ENCODE peak calls at places on chromosomes 4 and X, in nine cellular contexts. D is transverse colon, R is kidney, N is suprapubic skin, P is PC-3, A is fibroblast of lung, H is right lobe of liver, K is osteoblast, E is IMR-90. X is an unnamed sample.
A peak's percentile ranks its signal among the peaks of the same experiment; 100 is the strongest.

GRCh38 chr4:83219344-83219990 is 65.1 kb downstream of the COQ2 start:
- DNase-seq in D (peak; percentile 56), R (peak; percentile 69), N (no peak), P (no peak), A (no peak), H (no peak), K (no peak), E (no peak), X (peak; percentile 79)

GRCh38 chrX:16589211-16589610 is 60.7 kb upstream of the S100G start:
- DNase-seq in D (no peak), R (no peak), N (no peak), P (peak; percentile 79), A (peak; percentile 63), H (no peak), K (no peak), E (peak; percentile 76), X (peak; percentile 75)

GRCh38 chr4:47623916-47624554 is 139.0 kb downstream of the ATP10D start:
- DNase-seq in D (no peak), R (no peak), N (no peak), P (no peak), A (no peak), H (no peak), K (no peak), E (peak; percentile 73), X (peak; percentile 5)

GRCh38 chr4:21726255-21726815 is 222.2 kb downstream of the KCNIP4 start:
- DNase-seq in D (no peak), R (no peak), N (no peak), P (no peak), A (peak; percentile 9), H (no peak), K (no peak), E (no peak), X (no peak)

GRCh38 chr4:82733636-82734035 is 65.0 kb downstream of the SCD5 start:
- DNase-seq in D (no peak), R (no peak), N (no peak), P (peak; percentile 67), A (peak; percentile 72), H (no peak), K (no peak), E (peak; percentile 93), X (peak; percentile 91)

GRCh38 chr4:7001271-7001670 is 41.9 kb upstream of the TADA2B start:
- DNase-seq in D (no peak), R (no peak), N (no peak), P (no peak), A (no peak), H (no peak), K (no peak), E (no peak), X (no peak)

GRCh38 chr4:1047976-1048780 is 36.8 kb downstream of the FGFRL1 start:
- DNase-seq in D (peak; percentile 8), R (peak; percentile 64), N (peak; percentile 63), P (no peak), A (no peak), H (no peak), K (peak; percentile 56), E (no peak), X (no peak)

GRCh38 chrX:14363719-14364118 is 165.6 kb upstream of the GLRA2 start:
- DNase-seq in D (no peak), R (no peak), N (no peak), P (peak; percentile 8), A (no peak), H (no peak), K (no peak), E (no peak), X (peak; percentile 43)

GRCh38 chr4:48944659-48945290 is 38.2 kb upstream of the OCIAD2 start:
- DNase-seq in D (peak; percentile 22), R (no peak), N (no peak), P (peak; percentile 30), A (no peak), H (no peak), K (no peak), E (no peak), X (peak; percentile 73)

GRCh38 chr4:88897180-88897579 is 159.8 kb downstream of the FAM13A start:
- DNase-seq in D (no peak), R (no peak), N (no peak), P (peak; percentile 4), A (no peak), H (no peak), K (no peak), E (peak; percentile 19), X (peak; percentile 89)

GRCh38 chrX:86121916-86122315 is 26.3 kb upstream of the DACH2 start:
- DNase-seq in D (no peak), R (no peak), N (no peak), P (no peak), A (no peak), H (no peak), K (no peak), E (no peak), X (no peak)

GRCh38 chrX:101230636-101231035 is 11.1 kb downstream of the DRP2 start:
- DNase-seq in D (no peak), R (no peak), N (no peak), P (peak; percentile 17), A (peak; percentile 1), H (no peak), K (no peak), E (peak; percentile 51), X (peak; percentile 28)

GRCh38 chr4:82797591-82798081 is 960 bp downstream of the SCD5 start:
- DNase-seq in D (peak; percentile 16), R (peak; percentile 82), N (no peak), P (no peak), A (peak; percentile 36), H (no peak), K (peak; percentile 83), E (peak; percentile 34), X (no peak)

GRCh38 chr4:86759298-86759697 is 89.9 kb downstream of the SLC10A6 start:
- DNase-seq in D (no peak), R (no peak), N (no peak), P (no peak), A (no peak), H (no peak), K (no peak), E (no peak), X (no peak)

DNA sequence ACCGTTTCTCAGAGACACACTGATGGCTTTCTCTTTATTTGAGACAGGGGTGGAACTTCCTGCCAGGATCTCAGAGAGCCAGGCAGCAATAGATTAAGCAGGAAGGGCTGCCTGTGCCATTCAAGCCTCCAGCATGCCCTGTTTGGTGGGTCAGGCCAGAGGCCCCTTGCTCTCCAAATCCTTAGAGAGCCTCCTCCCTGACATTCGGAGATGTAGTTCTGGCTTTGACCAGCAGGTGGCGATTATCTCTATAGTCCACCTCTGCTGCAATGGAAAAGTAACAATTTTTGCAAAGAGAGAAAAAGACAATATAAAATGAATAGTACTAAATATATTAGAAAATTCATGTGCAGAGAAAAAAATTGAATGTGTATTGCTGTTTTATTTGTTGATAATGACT is 93.9 kb downstream of the NXF2B start:
- DNase-seq in D (peak; percentile 70), R (no peak), N (peak; percentile 65), P (peak; percentile 70), A (peak; percentile 34), H (peak; percentile 45), K (no peak), E (peak; percentile 34), X (peak; percentile 15)
- TF ChIP-seq CTCF in D (peak; percentile 43), R (peak; percentile 49), N (peak; percentile 57), P (peak; percentile 66), A (peak; percentile 64), H (peak; percentile 55), K (peak; percentile 81), E (peak; percentile 62), X (peak; percentile 48)

GRCh38 chrX:120486786-120487185 is 17.7 kb upstream of the LAMP2 start:
- DNase-seq in D (no peak), R (no peak), N (no peak), P (no peak), A (no peak), H (no peak), K (no peak), E (no peak), X (no peak)

DNA sequence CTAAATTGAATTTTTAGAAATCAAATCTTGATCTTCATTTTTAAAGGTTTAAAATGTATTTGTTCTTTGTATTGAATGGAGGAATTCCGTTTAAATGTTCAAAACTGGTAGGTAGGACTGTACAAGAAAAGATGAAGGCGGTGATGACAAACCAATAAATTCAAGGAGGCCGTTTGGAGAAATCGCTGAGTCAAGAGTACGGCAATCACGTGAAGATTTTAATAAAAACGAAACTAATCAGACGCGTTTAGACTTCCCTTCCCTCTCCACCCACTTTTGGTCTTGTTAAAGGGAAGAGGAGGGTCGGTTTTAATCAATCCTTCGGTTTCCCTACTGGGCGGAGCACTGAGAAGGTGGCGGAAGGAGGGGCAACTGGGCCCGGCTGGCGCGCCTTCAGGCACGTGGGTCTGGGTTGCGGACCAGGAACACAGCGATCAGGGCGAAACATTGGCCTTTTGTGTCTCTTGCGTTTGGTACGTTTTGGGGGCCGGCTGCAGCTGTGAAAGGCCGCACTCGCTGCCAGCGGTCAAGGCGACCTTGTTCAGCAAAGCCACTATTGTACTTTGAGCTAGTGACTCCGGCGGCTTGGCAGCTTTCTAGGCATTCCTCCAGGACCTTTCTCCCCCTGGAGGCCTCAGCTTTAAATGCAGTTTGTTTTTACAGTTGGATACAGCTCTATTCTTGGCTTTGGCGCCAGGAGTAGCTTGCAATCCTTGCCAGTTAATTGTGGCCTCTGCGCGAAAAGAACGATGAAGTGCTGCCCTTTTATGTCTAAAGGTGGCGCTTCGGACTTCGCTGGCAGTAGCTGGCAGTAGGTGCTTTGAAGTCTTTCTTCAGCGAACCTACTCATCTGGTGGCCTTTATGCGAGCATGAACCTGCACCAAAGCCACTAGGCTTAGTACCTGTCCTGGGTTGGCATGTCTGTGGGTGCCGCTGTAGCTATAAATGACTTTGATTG is 16.7 kb upstream of the LAMP2 start:
- DNase-seq in D (peak; percentile 68), R (peak; percentile 84), N (peak; percentile 81), P (peak; percentile 86), A (peak; percentile 90), H (peak; percentile 85), K (peak; percentile 85), E (peak; percentile 69), X (peak; percentile 77)
- H3K4me3 ChIP-seq in D (peak overlapping the region; percentile 48), R (peak overlapping the region; percentile 71), N (peak overlapping the region; percentile 50), P (peak overlapping the region; percentile 64), A (peak overlapping the region; percentile 25), H (peak overlapping the region; percentile 49), K (peak overlapping the region; percentile 74), E (peak overlapping the region; percentile 53), X (peak overlapping the region; percentile 47)

DNA sequence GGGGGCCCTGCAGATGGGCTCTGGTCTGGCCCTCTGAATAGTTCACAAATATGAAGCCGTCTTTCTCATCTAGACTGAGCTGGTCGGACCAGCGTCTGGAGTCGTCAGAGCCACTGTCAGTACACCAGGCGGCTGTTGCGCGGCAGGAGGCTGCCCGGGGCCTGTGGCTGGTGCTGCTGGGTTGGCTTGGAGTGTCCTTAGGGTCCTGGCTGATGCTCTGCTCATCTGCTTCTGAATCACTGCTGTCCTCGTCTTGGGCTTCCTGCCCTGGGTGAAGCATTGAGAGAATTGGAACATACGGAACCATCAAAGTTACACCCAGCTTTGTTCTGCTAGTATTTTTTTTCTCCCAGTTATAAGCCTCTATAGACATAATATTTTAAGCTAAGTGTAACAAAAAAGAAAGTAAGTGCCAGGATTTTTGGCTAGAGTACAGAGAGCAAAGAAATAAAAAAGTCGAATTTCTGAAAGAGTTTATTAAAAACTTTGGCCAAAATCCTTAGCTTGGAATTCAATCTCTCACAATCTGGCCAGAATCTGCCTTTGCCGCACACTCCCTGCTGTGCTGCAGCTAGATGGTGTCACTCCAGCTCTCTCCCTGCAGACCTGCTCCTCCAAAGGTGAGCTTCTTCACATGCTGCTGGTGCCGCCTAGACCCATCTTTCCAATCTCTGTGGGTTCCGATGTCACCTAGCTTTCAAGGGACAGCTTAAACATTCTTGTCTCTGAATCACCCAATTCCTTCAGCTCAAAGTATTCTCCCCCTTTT is 96.2 kb downstream of the CDS1 start:
- DNase-seq in D (no peak), R (no peak), N (peak; percentile 86), P (no peak), A (no peak), H (no peak), K (no peak), E (no peak), X (no peak)
- H3K36me3 ChIP-seq in D (no peaks in the 10 kb centered on the region), R (peaks cover 43% of the 10 kb centered on the region), N (peaks cover 80% of the 10 kb centered on the region), P (peaks cover 8% of the 10 kb centered on the region), A (peaks cover 13% of the 10 kb centered on the region), H (no peaks in the 10 kb centered on the region), K (peaks cover 62% of the 10 kb centered on the region), E (peaks cover 40% of the 10 kb centered on the region), X (peaks cover 19% of the 10 kb centered on the region)

GRCh38 chr4:77045490-77045889 is 30.3 kb downstream of the CCNI start:
- DNase-seq in D (no peak), R (no peak), N (no peak), P (peak; percentile 16), A (peak; percentile 47), H (no peak), K (no peak), E (peak; percentile 49), X (peak; percentile 29)
- TF ChIP-seq CTCF in D (peak; percentile 15), R (no peak), N (no peak), P (peak; percentile 25), A (peak; percentile 32), H (no peak), K (peak; percentile 23), E (peak; percentile 13), X (peak; percentile 6)

X was measured in bronchial epithelial cell.